ENCODE peak calls at places on chromosomes 1 and 21, in eight cellular contexts. One of them, this sample, is unnamed.

GRCh38 chr1:58573705-58574591 is 3.1 kb downstream of the TACSTD2 start:
- DNase-seq in T47D: no peak
- DNase-seq in NCI-H1092 treated with DMSO at 0.1 percent for 48 hours: no peak
- DNase-seq in activated T-cell treated with anti-CD3 and anti-CD28 coated beads for 1 hour: no peak
- DNase-seq in amygdala: no peak
- DNase-seq in progenitor cell of endocrine pancreas: no peak
- DNase-seq in BE2C: no peak
- DNase-seq in stimulated activated CD4-positive, alpha-beta T cell treated with anti-CD3 and anti-CD28 coated beads, Interleukin-12 subunit alpha, Interleukin-12 subunit beta, amount 100 ng/mL, for 4 hours: no peak
- DNase-seq in this sample: no peak

GRCh38 chr1:222098382-222098781 is 356.5 kb upstream of the DUSP10 start:
- DNase-seq in T47D: no peak
- DNase-seq in NCI-H1092 treated with DMSO at 0.1 percent for 48 hours: no peak
- DNase-seq in activated T-cell treated with anti-CD3 and anti-CD28 coated beads for 1 hour: no peak
- DNase-seq in amygdala: no peak
- DNase-seq in progenitor cell of endocrine pancreas: no peak
- DNase-seq in BE2C: no peak
- DNase-seq in stimulated activated CD4-positive, alpha-beta T cell treated with anti-CD3 and anti-CD28 coated beads, Interleukin-12 subunit alpha, Interleukin-12 subunit beta, amount 100 ng/mL, for 4 hours: no peak
- DNase-seq in this sample: no peak

GRCh38 chr1:80535446-80535845 is 1265.3 kb upstream of the ADGRL2 start:
- DNase-seq in T47D: no peak
- DNase-seq in NCI-H1092 treated with DMSO at 0.1 percent for 48 hours: no peak
- DNase-seq in activated T-cell treated with anti-CD3 and anti-CD28 coated beads for 1 hour: no peak
- DNase-seq in amygdala: no peak
- DNase-seq in progenitor cell of endocrine pancreas: no peak
- DNase-seq in BE2C: no peak
- DNase-seq in stimulated activated CD4-positive, alpha-beta T cell treated with anti-CD3 and anti-CD28 coated beads, Interleukin-12 subunit alpha, Interleukin-12 subunit beta, amount 100 ng/mL, for 4 hours: no peak
- DNase-seq in this sample: no peak

GRCh38 chr1:46302091-46303037 is 1.1 kb downstream of the LRRC41 start:
- DNase-seq in T47D: no peak
- DNase-seq in NCI-H1092 treated with DMSO at 0.1 percent for 48 hours: no peak
- DNase-seq in activated T-cell treated with anti-CD3 and anti-CD28 coated beads for 1 hour: peak; percentile 33
- DNase-seq in amygdala: no peak
- DNase-seq in progenitor cell of endocrine pancreas: peak; percentile 55
- DNase-seq in BE2C: peak; percentile 42
- DNase-seq in stimulated activated CD4-positive, alpha-beta T cell treated with anti-CD3 and anti-CD28 coated beads, Interleukin-12 subunit alpha, Interleukin-12 subunit beta, amount 100 ng/mL, for 4 hours: peak; percentile 50
- DNase-seq in this sample: peak; percentile 37

GRCh38 chr1:6420594-6421042 is 899 bp upstream of the HES2 start:
- DNase-seq in T47D: no peak
- DNase-seq in NCI-H1092 treated with DMSO at 0.1 percent for 48 hours: no peak
- DNase-seq in activated T-cell treated with anti-CD3 and anti-CD28 coated beads for 1 hour: no peak
- DNase-seq in amygdala: no peak
- DNase-seq in progenitor cell of endocrine pancreas: no peak
- DNase-seq in BE2C: no peak
- DNase-seq in stimulated activated CD4-positive, alpha-beta T cell treated with anti-CD3 and anti-CD28 coated beads, Interleukin-12 subunit alpha, Interleukin-12 subunit beta, amount 100 ng/mL, for 4 hours: no peak
- DNase-seq in this sample: no peak

GRCh38 chr21:44454747-44455523 is at the start of gene LRRC3:
- DNase-seq in T47D: peak; percentile 97
- DNase-seq in NCI-H1092 treated with DMSO at 0.1 percent for 48 hours: peak; percentile 70
- DNase-seq in activated T-cell treated with anti-CD3 and anti-CD28 coated beads for 1 hour: peak; percentile 84
- DNase-seq in amygdala: no peak
- DNase-seq in progenitor cell of endocrine pancreas: peak; percentile 75
- DNase-seq in BE2C: peak; percentile 98
- DNase-seq in stimulated activated CD4-positive, alpha-beta T cell treated with anti-CD3 and anti-CD28 coated beads, Interleukin-12 subunit alpha, Interleukin-12 subunit beta, amount 100 ng/mL, for 4 hours: peak; percentile 81
- DNase-seq in this sample: no peak

GRCh38 chr1:247209306-247209900 is 37.6 kb upstream of the ZNF124 start:
- DNase-seq in T47D: no peak
- DNase-seq in NCI-H1092 treated with DMSO at 0.1 percent for 48 hours: no peak
- DNase-seq in activated T-cell treated with anti-CD3 and anti-CD28 coated beads for 1 hour: no peak
- DNase-seq in amygdala: no peak
- DNase-seq in progenitor cell of endocrine pancreas: no peak
- DNase-seq in BE2C: peak; percentile 28
- DNase-seq in stimulated activated CD4-positive, alpha-beta T cell treated with anti-CD3 and anti-CD28 coated beads, Interleukin-12 subunit alpha, Interleukin-12 subunit beta, amount 100 ng/mL, for 4 hours: no peak
- DNase-seq in this sample: no peak

GRCh38 chr21:15183712-15184353 is 119.0 kb upstream of the NRIP1 start:
- DNase-seq in T47D: no peak
- DNase-seq in NCI-H1092 treated with DMSO at 0.1 percent for 48 hours: no peak
- DNase-seq in activated T-cell treated with anti-CD3 and anti-CD28 coated beads for 1 hour: no peak
- DNase-seq in amygdala: no peak
- DNase-seq in progenitor cell of endocrine pancreas: no peak
- DNase-seq in BE2C: no peak
- DNase-seq in stimulated activated CD4-positive, alpha-beta T cell treated with anti-CD3 and anti-CD28 coated beads, Interleukin-12 subunit alpha, Interleukin-12 subunit beta, amount 100 ng/mL, for 4 hours: no peak
- DNase-seq in this sample: no peak

GRCh38 chr1:184854456-184855180 is 100.0 kb upstream of the EDEM3 start:
- DNase-seq in T47D: no peak
- DNase-seq in NCI-H1092 treated with DMSO at 0.1 percent for 48 hours: no peak
- DNase-seq in activated T-cell treated with anti-CD3 and anti-CD28 coated beads for 1 hour: no peak
- DNase-seq in amygdala: no peak
- DNase-seq in progenitor cell of endocrine pancreas: no peak
- DNase-seq in BE2C: no peak
- DNase-seq in stimulated activated CD4-positive, alpha-beta T cell treated with anti-CD3 and anti-CD28 coated beads, Interleukin-12 subunit alpha, Interleukin-12 subunit beta, amount 100 ng/mL, for 4 hours: no peak
- DNase-seq in this sample: no peak

GRCh38 chr1:32877211-32878110 is 6.7 kb upstream of the FNDC5 start:
- DNase-seq in T47D: no peak
- DNase-seq in NCI-H1092 treated with DMSO at 0.1 percent for 48 hours: peak; percentile 90
- DNase-seq in activated T-cell treated with anti-CD3 and anti-CD28 coated beads for 1 hour: no peak
- DNase-seq in amygdala: no peak
- DNase-seq in progenitor cell of endocrine pancreas: no peak
- DNase-seq in BE2C: no peak
- DNase-seq in stimulated activated CD4-positive, alpha-beta T cell treated with anti-CD3 and anti-CD28 coated beads, Interleukin-12 subunit alpha, Interleukin-12 subunit beta, amount 100 ng/mL, for 4 hours: no peak
- DNase-seq in this sample: no peak

GRCh38 chr1:243273945-243274344 is 18.1 kb downstream of the SDCCAG8 start:
- DNase-seq in T47D: no peak
- DNase-seq in NCI-H1092 treated with DMSO at 0.1 percent for 48 hours: no peak
- DNase-seq in activated T-cell treated with anti-CD3 and anti-CD28 coated beads for 1 hour: no peak
- DNase-seq in amygdala: no peak
- DNase-seq in progenitor cell of endocrine pancreas: no peak
- DNase-seq in BE2C: no peak
- DNase-seq in stimulated activated CD4-positive, alpha-beta T cell treated with anti-CD3 and anti-CD28 coated beads, Interleukin-12 subunit alpha, Interleukin-12 subunit beta, amount 100 ng/mL, for 4 hours: no peak
- DNase-seq in this sample: no peak

GRCh38 chr21:28737671-28738279 is 254.9 kb downstream of the LTN1 start:
- DNase-seq in T47D: no peak
- DNase-seq in NCI-H1092 treated with DMSO at 0.1 percent for 48 hours: peak; percentile 35
- DNase-seq in activated T-cell treated with anti-CD3 and anti-CD28 coated beads for 1 hour: no peak
- DNase-seq in amygdala: no peak
- DNase-seq in progenitor cell of endocrine pancreas: no peak
- DNase-seq in BE2C: peak; percentile 20
- DNase-seq in stimulated activated CD4-positive, alpha-beta T cell treated with anti-CD3 and anti-CD28 coated beads, Interleukin-12 subunit alpha, Interleukin-12 subunit beta, amount 100 ng/mL, for 4 hours: no peak
- DNase-seq in this sample: no peak

GRCh38 chr1:106889504-106890027 is 166.9 kb upstream of the PRMT6 start:
- DNase-seq in T47D: no peak
- DNase-seq in NCI-H1092 treated with DMSO at 0.1 percent for 48 hours: no peak
- DNase-seq in activated T-cell treated with anti-CD3 and anti-CD28 coated beads for 1 hour: no peak
- DNase-seq in amygdala: no peak
- DNase-seq in progenitor cell of endocrine pancreas: no peak
- DNase-seq in BE2C: no peak
- DNase-seq in stimulated activated CD4-positive, alpha-beta T cell treated with anti-CD3 and anti-CD28 coated beads, Interleukin-12 subunit alpha, Interleukin-12 subunit beta, amount 100 ng/mL, for 4 hours: no peak
- DNase-seq in this sample: no peak

GRCh38 chr1:158579733-158580132 is at the start of gene OR10X1:
- DNase-seq in T47D: no peak
- DNase-seq in NCI-H1092 treated with DMSO at 0.1 percent for 48 hours: no peak
- DNase-seq in activated T-cell treated with anti-CD3 and anti-CD28 coated beads for 1 hour: no peak
- DNase-seq in amygdala: no peak
- DNase-seq in progenitor cell of endocrine pancreas: no peak
- DNase-seq in BE2C: no peak
- DNase-seq in stimulated activated CD4-positive, alpha-beta T cell treated with anti-CD3 and anti-CD28 coated beads, Interleukin-12 subunit alpha, Interleukin-12 subunit beta, amount 100 ng/mL, for 4 hours: no peak
- DNase-seq in this sample: no peak

GRCh38 chr1:228849011-228849541 is 113.8 kb downstream of the RHOU start:
- DNase-seq in T47D: no peak
- DNase-seq in NCI-H1092 treated with DMSO at 0.1 percent for 48 hours: no peak
- DNase-seq in activated T-cell treated with anti-CD3 and anti-CD28 coated beads for 1 hour: no peak
- DNase-seq in amygdala: no peak
- DNase-seq in progenitor cell of endocrine pancreas: no peak
- DNase-seq in BE2C: no peak
- DNase-seq in stimulated activated CD4-positive, alpha-beta T cell treated with anti-CD3 and anti-CD28 coated beads, Interleukin-12 subunit alpha, Interleukin-12 subunit beta, amount 100 ng/mL, for 4 hours: no peak
- DNase-seq in this sample: no peak

GRCh38 chr1:56867491-56867890 is 12.9 kb downstream of the C8A start:
- DNase-seq in T47D: no peak
- DNase-seq in NCI-H1092 treated with DMSO at 0.1 percent for 48 hours: no peak
- DNase-seq in activated T-cell treated with anti-CD3 and anti-CD28 coated beads for 1 hour: no peak
- DNase-seq in amygdala: no peak
- DNase-seq in progenitor cell of endocrine pancreas: no peak
- DNase-seq in BE2C: no peak
- DNase-seq in stimulated activated CD4-positive, alpha-beta T cell treated with anti-CD3 and anti-CD28 coated beads, Interleukin-12 subunit alpha, Interleukin-12 subunit beta, amount 100 ng/mL, for 4 hours: no peak
- DNase-seq in this sample: no peak

GRCh38 chr1:98674075-98674781 is 12.7 kb downstream of the SNX7 start:
- DNase-seq in T47D: no peak
- DNase-seq in NCI-H1092 treated with DMSO at 0.1 percent for 48 hours: no peak
- DNase-seq in activated T-cell treated with anti-CD3 and anti-CD28 coated beads for 1 hour: no peak
- DNase-seq in amygdala: no peak
- DNase-seq in progenitor cell of endocrine pancreas: no peak
- DNase-seq in BE2C: no peak
- DNase-seq in stimulated activated CD4-positive, alpha-beta T cell treated with anti-CD3 and anti-CD28 coated beads, Interleukin-12 subunit alpha, Interleukin-12 subunit beta, amount 100 ng/mL, for 4 hours: no peak
- DNase-seq in this sample: no peak

GRCh38 chr1:159705251-159705910 is 9.0 kb downstream of the CRP start:
- DNase-seq in T47D: no peak
- DNase-seq in NCI-H1092 treated with DMSO at 0.1 percent for 48 hours: no peak
- DNase-seq in activated T-cell treated with anti-CD3 and anti-CD28 coated beads for 1 hour: no peak
- DNase-seq in amygdala: no peak
- DNase-seq in progenitor cell of endocrine pancreas: no peak
- DNase-seq in BE2C: no peak
- DNase-seq in stimulated activated CD4-positive, alpha-beta T cell treated with anti-CD3 and anti-CD28 coated beads, Interleukin-12 subunit alpha, Interleukin-12 subunit beta, amount 100 ng/mL, for 4 hours: no peak
- DNase-seq in this sample: peak; percentile 25

GRCh38 chr1:27542463-27543273 is 52.7 kb upstream of the WASF2 start:
- DNase-seq in T47D: no peak
- DNase-seq in NCI-H1092 treated with DMSO at 0.1 percent for 48 hours: no peak
- DNase-seq in activated T-cell treated with anti-CD3 and anti-CD28 coated beads for 1 hour: no peak
- DNase-seq in amygdala: no peak
- DNase-seq in progenitor cell of endocrine pancreas: no peak
- DNase-seq in BE2C: peak; percentile 37
- DNase-seq in stimulated activated CD4-positive, alpha-beta T cell treated with anti-CD3 and anti-CD28 coated beads, Interleukin-12 subunit alpha, Interleukin-12 subunit beta, amount 100 ng/mL, for 4 hours: peak; percentile 24
- DNase-seq in this sample: no peak

GRCh38 chr21:45593162-45594022 is 50.1 kb upstream of the PCBP3 start:
- DNase-seq in T47D: no peak
- DNase-seq in NCI-H1092 treated with DMSO at 0.1 percent for 48 hours: no peak
- DNase-seq in activated T-cell treated with anti-CD3 and anti-CD28 coated beads for 1 hour: no peak
- DNase-seq in amygdala: no peak
- DNase-seq in progenitor cell of endocrine pancreas: no peak
- DNase-seq in BE2C: peak; percentile 56
- DNase-seq in stimulated activated CD4-positive, alpha-beta T cell treated with anti-CD3 and anti-CD28 coated beads, Interleukin-12 subunit alpha, Interleukin-12 subunit beta, amount 100 ng/mL, for 4 hours: no peak
- DNase-seq in this sample: no peak

GRCh38 chr1:17265162-17265561 is 16.3 kb downstream of the PADI3 start:
- DNase-seq in T47D: no peak
- DNase-seq in NCI-H1092 treated with DMSO at 0.1 percent for 48 hours: no peak
- DNase-seq in activated T-cell treated with anti-CD3 and anti-CD28 coated beads for 1 hour: no peak
- DNase-seq in amygdala: no peak
- DNase-seq in progenitor cell of endocrine pancreas: no peak
- DNase-seq in BE2C: no peak
- DNase-seq in stimulated activated CD4-positive, alpha-beta T cell treated with anti-CD3 and anti-CD28 coated beads, Interleukin-12 subunit alpha, Interleukin-12 subunit beta, amount 100 ng/mL, for 4 hours: no peak
- DNase-seq in this sample: no peak

GRCh38 chr1:42753070-42753469 is 13.0 kb upstream of the CLDN19 start:
- DNase-seq in T47D: no peak
- DNase-seq in NCI-H1092 treated with DMSO at 0.1 percent for 48 hours: no peak
- DNase-seq in activated T-cell treated with anti-CD3 and anti-CD28 coated beads for 1 hour: no peak
- DNase-seq in amygdala: no peak
- DNase-seq in progenitor cell of endocrine pancreas: no peak
- DNase-seq in BE2C: no peak
- DNase-seq in stimulated activated CD4-positive, alpha-beta T cell treated with anti-CD3 and anti-CD28 coated beads, Interleukin-12 subunit alpha, Interleukin-12 subunit beta, amount 100 ng/mL, for 4 hours: no peak
- DNase-seq in this sample: no peak

GRCh38 chr1:43296207-43296606 is 4.6 kb upstream of the TIE1 start:
- DNase-seq in T47D: no peak
- DNase-seq in NCI-H1092 treated with DMSO at 0.1 percent for 48 hours: no peak
- DNase-seq in activated T-cell treated with anti-CD3 and anti-CD28 coated beads for 1 hour: no peak
- DNase-seq in amygdala: no peak
- DNase-seq in progenitor cell of endocrine pancreas: no peak
- DNase-seq in BE2C: no peak
- DNase-seq in stimulated activated CD4-positive, alpha-beta T cell treated with anti-CD3 and anti-CD28 coated beads, Interleukin-12 subunit alpha, Interleukin-12 subunit beta, amount 100 ng/mL, for 4 hours: no peak
- DNase-seq in this sample: no peak

This sample was measured in putamen.